ENCODE peak calls at places on chromosomes 6 and 20, in four cellular contexts. Q, Z, A and K are unnamed samples.

GRCh38 chr20:6685181-6685582 is 82.3 kb upstream of the BMP2 start:
- DNase-seq in Q (no peak), Z (no peak), A (no peak), K (no peak)

GRCh38 chr6:117463762-117464665 is 18.5 kb upstream of the DCBLD1 start:
- DNase-seq in Q (no peak), Z (no peak), A (no peak), K (no peak)

GRCh38 chr20:35490736-35491181 is 35.4 kb downstream of the CEP250 start:
- DNase-seq in Q (no peak), Z (no peak), A (no peak), K (peak; percentile 59)

GRCh38 chr6:107600936-107601335 is 111.0 kb downstream of the SOBP start:
- DNase-seq in Q (no peak), Z (no peak), A (no peak), K (peak; percentile 68)

GRCh38 chr6:163958646-163959045 is 544.1 kb downstream of the QKI start:
- DNase-seq in Q (no peak), Z (no peak), A (no peak), K (no peak)

GRCh38 chr6:79872303-79872702 is 75.0 kb downstream of the ELOVL4 start:
- DNase-seq in Q (no peak), Z (no peak), A (no peak), K (no peak)

GRCh38 chr6:151324079-151324825 is 67.1 kb downstream of the ZBTB2 start:
- DNase-seq in Q (peak; percentile 59), Z (peak; percentile 78), A (peak; percentile 77), K (peak; percentile 60)

GRCh38 chr6:110475255-110475654 is 1.2 kb downstream of the SLC22A16 start:
- DNase-seq in Q (no peak), Z (no peak), A (peak; percentile 25), K (no peak)

GRCh38 chr20:46168438-46168837 is 50.3 kb downstream of the CD40 start:
- DNase-seq in Q (no peak), Z (no peak), A (no peak), K (no peak)

GRCh38 chr6:43009124-43009523 is 4.6 kb downstream of the MEA1 start:
- DNase-seq in Q (no peak), Z (no peak), A (peak; percentile 59), K (no peak)
- TF ChIP-seq CTCF in Q (peak; percentile 46), Z (peak; percentile 25), A (peak; percentile 66), K (peak; percentile 55)

DNA sequence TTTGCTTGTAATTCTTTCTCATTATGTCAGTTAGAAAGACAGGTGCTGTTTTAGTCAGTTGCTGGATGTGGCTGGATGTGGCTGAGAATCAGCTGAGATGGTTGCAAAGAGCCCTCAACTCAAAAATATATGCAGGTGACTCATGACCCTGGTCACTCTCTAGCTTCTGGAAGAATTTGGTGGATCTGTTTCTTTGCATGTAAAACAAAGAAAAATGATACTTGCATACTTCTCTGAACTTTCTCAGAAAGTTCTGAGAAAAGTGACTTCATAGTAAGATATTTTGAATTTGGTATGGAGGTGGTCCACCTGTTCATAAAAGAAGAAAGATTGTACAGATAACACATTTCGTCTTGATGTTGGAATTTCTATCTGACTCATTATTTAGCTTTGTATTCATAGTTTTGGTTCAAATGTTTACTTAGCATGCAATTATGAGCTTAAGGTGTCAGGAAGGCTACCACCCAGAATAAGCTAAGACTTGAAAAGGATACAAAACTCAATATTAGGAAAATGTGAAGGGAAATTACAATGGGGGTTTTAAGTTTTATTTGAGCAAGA is 163.2 kb upstream of the OLIG3 start:
- DNase-seq in Q (no peak), Z (no peak), A (no peak), K (no peak)
- H3K4me1 ChIP-seq in Q (no peaks in the 10 kb centered on the region), Z (no peaks in the 10 kb centered on the region), A (no peaks in the 10 kb centered on the region), K (no peaks in the 10 kb centered on the region)

DNA sequence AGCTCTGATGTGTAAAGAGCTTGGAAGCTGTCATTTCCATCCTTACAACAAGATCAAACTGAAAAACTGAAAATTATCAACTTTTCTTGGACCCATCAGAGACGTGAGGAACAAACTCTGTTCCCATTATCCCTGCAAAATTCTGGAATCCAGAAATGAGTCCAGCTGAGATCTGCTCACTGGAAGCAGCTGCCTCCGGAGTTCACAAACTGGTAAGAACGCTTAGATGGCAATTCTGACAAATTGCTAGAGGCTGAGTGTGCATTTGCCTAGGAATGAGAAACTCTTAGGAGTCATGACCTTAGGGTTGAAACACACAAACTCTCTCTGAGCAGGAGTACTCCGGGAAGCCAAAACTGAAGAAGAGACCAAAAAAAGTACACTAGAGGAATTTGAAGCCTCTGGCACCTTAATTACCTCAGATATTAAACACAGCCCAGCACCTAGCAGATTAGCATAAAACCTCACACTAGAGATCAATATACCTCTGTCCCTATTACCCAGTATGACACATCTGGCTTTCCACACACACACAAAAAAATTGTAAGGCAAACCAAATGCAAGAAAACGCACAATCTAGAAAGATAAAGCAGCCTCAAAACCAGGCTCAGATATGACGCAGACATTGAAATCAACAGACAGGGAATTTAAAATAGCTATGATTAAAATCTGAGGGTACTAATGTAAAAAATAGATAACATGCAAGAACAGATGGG is 233.5 kb upstream of the SGK1 start:
- DNase-seq in Q (no peak), Z (no peak), A (no peak), K (no peak)
- H3K4me3 ChIP-seq in Q (no peak overlapping the region), Z (no peak overlapping the region), A (no peak overlapping the region), K (no peak overlapping the region)

DNA sequence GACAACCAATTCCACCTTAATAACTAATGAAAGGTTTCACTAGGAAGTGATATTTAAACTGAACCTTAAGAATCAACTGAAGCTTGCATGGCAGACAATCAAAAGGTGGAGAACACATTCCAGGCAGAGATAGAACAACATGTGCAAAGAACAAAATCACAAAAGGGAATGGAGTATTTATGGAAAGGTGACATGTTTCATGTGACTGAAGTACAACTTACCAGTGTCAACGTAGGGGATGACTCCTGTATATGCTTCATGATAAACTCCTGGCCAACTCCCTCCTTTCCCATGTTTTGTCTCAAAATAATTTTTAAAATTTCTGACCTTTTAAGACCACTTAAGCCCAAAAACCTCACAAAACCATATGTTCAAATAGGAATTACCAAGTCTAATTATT is 6.6 kb downstream of the PLN start:
- DNase-seq in Q (peak; percentile 20), Z (no peak), A (no peak), K (no peak)
- TF ChIP-seq CTCF in Q (no peak), Z (no peak), A (no peak), K (no peak)